ENCODE peak calls at places on chromosomes 2 and 18, in ten cellular contexts. N is endothelial cell; M is GM20000; A is type B pancreatic cell; K is WERI-Rb-1; L is HCT116; H is CD8-positive, alpha-beta T cell; U is Peyer's patch; T is epithelial cell of esophagus; C is glutamatergic neuron. J is an unnamed sample.

GRCh38 chr2:85819811-85820510 is 66.2 kb downstream of the ATOH8 start:
- DNase-seq in H (no peak), L (no peak), N (no peak), K (no peak), U (no peak), T (no peak), A (no peak), C (no peak), M (no peak), J (no peak)

GRCh38 chr18:23498877-23499570 is 4.3 kb upstream of the RMC1 start:
- DNase-seq in A (no peak), L (peak), T (peak), C (peak), U (no peak), N (peak), H (peak), M (peak), K (peak), J (peak)

GRCh38 chr2:236936446-236936940 is 149.2 kb upstream of the COPS8 start:
- DNase-seq in A (no peak), M (no peak), U (no peak), K (no peak), L (no peak), C (no peak), T (no peak), N (peak), H (no peak), J (no peak)

GRCh38 chr2:45992021-45992745 is 305.0 kb upstream of the EPAS1 start:
- DNase-seq in A (no peak), M (no peak), N (no peak), T (peak), K (no peak), C (no peak), U (peak), L (no peak), H (no peak), J (no peak)

GRCh38 chr18:36580874-36581750 is 247.7 kb downstream of the TPGS2 start:
- DNase-seq in M (no peak), A (no peak), C (no peak), U (no peak), T (peak), H (no peak), L (no peak), K (no peak), N (no peak), J (no peak)

GRCh38 chr2:11406492-11407381 is 59.2 kb downstream of the E2F6 start:
- DNase-seq in U (no peak), A (no peak), T (peak), K (no peak), H (no peak), C (no peak), M (no peak), L (no peak), N (no peak), J (no peak)

GRCh38 chr18:47929681-47930085 is 776 bp downstream of the SMAD2 start:
- DNase-seq in C (no peak), L (no peak), M (no peak), K (no peak), H (no peak), N (no peak), U (no peak), A (no peak), T (peak), J (no peak)

GRCh38 chr2:237952851-237953250 is 14.0 kb upstream of the UBE2F start:
- DNase-seq in M (no peak), H (no peak), L (no peak), N (no peak), T (no peak), A (no peak), C (no peak), K (no peak), U (no peak), J (no peak)

GRCh38 chr2:60295591-60295962 is 257.9 kb downstream of the BCL11A start:
- DNase-seq in N (no peak), C (no peak), L (no peak), H (no peak), K (peak), A (no peak), M (no peak), U (no peak), T (no peak), J (no peak)

GRCh38 chr2:201223089-201224073 is 37.0 kb upstream of the CASP8 start:
- DNase-seq in H (no peak), M (peak), K (no peak), T (no peak), N (no peak), U (no peak), A (no peak), L (no peak), C (no peak), J (no peak)

GRCh38 chr2:239326831-239327535 is 73.8 kb downstream of the HDAC4 start:
- DNase-seq in M (peak), T (peak), C (no peak), U (no peak), A (peak), K (no peak), H (peak), N (no peak), L (no peak), J (no peak)

GRCh38 chr18:23058746-23059440 is 76.4 kb upstream of the CABLES1 start:
- DNase-seq in A (no peak), N (no peak), M (no peak), K (peak), C (no peak), L (no peak), H (no peak), T (no peak), U (no peak), J (no peak)

GRCh38 chr2:120976501-120977307 is 241.0 kb downstream of the GLI2 start:
- DNase-seq in N (no peak), C (no peak), K (no peak), L (no peak), M (no peak), U (peak), H (no peak), A (no peak), T (no peak), J (no peak)

GRCh38 chr2:189613650-189614420 is 33.2 kb upstream of the SLC40A1 start:
- DNase-seq in K (no peak), C (no peak), M (no peak), A (no peak), U (no peak), H (no peak), T (peak), L (no peak), N (peak), J (no peak)

GRCh38 chr2:85755122-85756027 is 1.6 kb downstream of the ATOH8 start:
- DNase-seq in M (no peak), K (no peak), H (no peak), A (no peak), U (no peak), T (no peak), N (no peak), C (no peak), L (no peak), J (peak)

GRCh38 chr2:20322527-20323300 is 27.9 kb downstream of the PUM2 start:
- DNase-seq in C (no peak), M (no peak), U (no peak), T (no peak), A (no peak), L (no peak), K (no peak), N (no peak), H (no peak), J (no peak)

GRCh38 chr18:12656671-12657047 is 1.2 kb downstream of the SPIRE1 start:
- DNase-seq in L (no peak), M (no peak), A (no peak), N (no peak), U (no peak), K (no peak), H (no peak), T (no peak), C (no peak), J (no peak)

GRCh38 chr2:239893236-239893515 is 132.0 kb downstream of the NDUFA10 start:
- DNase-seq in M (no peak), H (no peak), N (no peak), U (no peak), T (no peak), A (no peak), C (no peak), K (no peak), L (no peak), J (no peak)

GRCh38 chr2:68428746-68429145 is 38.3 kb downstream of the FBXO48 start:
- DNase-seq in K (no peak), C (no peak), T (no peak), N (no peak), A (no peak), M (no peak), U (no peak), H (no peak), L (no peak), J (no peak)

GRCh38 chr2:202378001-202378400 is 1.9 kb downstream of the BMPR2 start:
- DNase-seq in K (no peak), H (no peak), L (no peak), C (no peak), A (no peak), M (no peak), T (peak), U (no peak), N (no peak), J (no peak)

GRCh38 chr2:19711470-19712372 is 190.1 kb downstream of the TTC32 start:
- DNase-seq in M (no peak), H (no peak), L (peak), A (no peak), U (no peak), C (no peak), T (peak), N (peak), K (no peak), J (no peak)

GRCh38 chr18:74784791-74785190 is 187.1 kb downstream of the ZNF407 start:
- DNase-seq in N (no peak), T (no peak), U (no peak), C (no peak), A (no peak), H (no peak), L (no peak), M (no peak), K (no peak), J (no peak)

GRCh38 chr2:165825041-165825440 is 31.0 kb upstream of the GALNT3 start:
- DNase-seq in U (no peak), C (no peak), K (no peak), T (peak), M (no peak), H (no peak), N (no peak), A (no peak), L (no peak), J (no peak)

GRCh38 chr2:236743623-236744280 is 174.1 kb downstream of the ACKR3 start:
- DNase-seq in C (no peak), H (no peak), T (no peak), L (no peak), U (no peak), A (no peak), K (no peak), M (no peak), N (no peak), J (no peak)

DNA sequence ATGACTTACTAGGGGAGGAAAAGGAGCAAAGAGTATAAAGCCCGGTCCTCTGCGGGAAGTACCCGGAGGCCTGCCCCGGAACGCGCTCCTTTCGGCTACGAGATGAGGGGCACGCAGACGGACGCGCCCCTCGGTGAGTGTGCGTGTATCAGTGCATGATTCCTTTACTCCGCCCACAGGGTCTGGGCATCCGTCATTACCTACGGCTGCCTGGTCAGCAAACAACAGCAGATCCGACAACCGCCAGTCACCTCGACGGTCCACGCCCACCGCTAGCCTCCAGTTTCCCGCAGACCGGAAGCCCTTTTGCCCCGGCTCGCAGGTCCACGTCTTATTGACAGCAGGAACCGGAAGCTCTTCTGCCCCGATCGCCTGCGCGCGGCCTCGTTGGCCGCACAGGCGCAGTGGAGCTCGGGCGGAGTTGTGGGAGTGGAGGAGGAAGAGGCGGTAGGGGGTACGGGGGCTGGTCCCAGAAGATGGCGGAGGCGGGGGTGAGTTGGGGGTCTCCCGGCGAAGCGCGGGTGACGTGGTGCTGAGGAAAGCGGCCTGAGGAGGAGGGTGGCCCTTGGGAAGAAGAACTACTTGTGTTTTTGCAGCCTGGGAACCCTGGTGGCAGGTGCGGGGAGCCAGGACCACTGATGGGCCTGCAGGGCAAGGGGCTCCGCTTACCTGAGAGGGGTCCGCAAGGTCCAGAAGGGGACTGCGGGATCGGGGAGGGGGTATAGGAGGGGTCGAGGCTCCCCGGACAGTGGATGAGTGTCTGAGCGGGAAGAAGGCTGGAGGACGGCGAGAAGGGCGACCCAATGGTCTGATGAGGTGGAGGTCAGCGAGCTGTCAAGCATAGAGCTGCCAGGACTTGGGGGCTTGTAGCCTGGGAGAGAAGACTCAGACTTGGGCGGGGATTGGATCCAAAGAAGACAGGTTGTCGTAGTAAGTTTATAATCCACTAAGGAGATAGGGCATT is at the start of gene INSIG2:
- DNase-seq in U (peak), A (peak), C (peak), M (peak), T (peak), K (peak), L (peak), N (peak), H (peak), J (peak)
- TF ChIP-seq CTCF in U (no peak), A (no peak), C (peak), M (no peak), T (peak), K (no peak), L (peak), N (no peak), H (no peak), J (no peak)

GRCh38 chr2:105180491-105180972 is 61.0 kb upstream of the GPR45 start:
- DNase-seq in H (no peak), K (no peak), C (no peak), U (no peak), M (no peak), T (no peak), A (no peak), N (no peak), L (no peak), J (peak)

GRCh38 chr2:105177008-105177407 is 64.5 kb upstream of the GPR45 start:
- DNase-seq in M (no peak), T (no peak), N (no peak), A (no peak), L (no peak), K (no peak), H (no peak), C (no peak), U (no peak), J (no peak)

GRCh38 chr2:105181282-105181681 is 60.3 kb upstream of the GPR45 start:
- DNase-seq in C (no peak), T (no peak), H (no peak), K (no peak), N (peak), A (no peak), L (no peak), M (no peak), U (no peak), J (no peak)

GRCh38 chr2:105177546-105178254 is 63.8 kb upstream of the GPR45 start:
- DNase-seq in U (no peak), K (no peak), M (no peak), H (no peak), T (no peak), L (no peak), A (no peak), N (no peak), C (no peak), J (no peak)

DNA sequence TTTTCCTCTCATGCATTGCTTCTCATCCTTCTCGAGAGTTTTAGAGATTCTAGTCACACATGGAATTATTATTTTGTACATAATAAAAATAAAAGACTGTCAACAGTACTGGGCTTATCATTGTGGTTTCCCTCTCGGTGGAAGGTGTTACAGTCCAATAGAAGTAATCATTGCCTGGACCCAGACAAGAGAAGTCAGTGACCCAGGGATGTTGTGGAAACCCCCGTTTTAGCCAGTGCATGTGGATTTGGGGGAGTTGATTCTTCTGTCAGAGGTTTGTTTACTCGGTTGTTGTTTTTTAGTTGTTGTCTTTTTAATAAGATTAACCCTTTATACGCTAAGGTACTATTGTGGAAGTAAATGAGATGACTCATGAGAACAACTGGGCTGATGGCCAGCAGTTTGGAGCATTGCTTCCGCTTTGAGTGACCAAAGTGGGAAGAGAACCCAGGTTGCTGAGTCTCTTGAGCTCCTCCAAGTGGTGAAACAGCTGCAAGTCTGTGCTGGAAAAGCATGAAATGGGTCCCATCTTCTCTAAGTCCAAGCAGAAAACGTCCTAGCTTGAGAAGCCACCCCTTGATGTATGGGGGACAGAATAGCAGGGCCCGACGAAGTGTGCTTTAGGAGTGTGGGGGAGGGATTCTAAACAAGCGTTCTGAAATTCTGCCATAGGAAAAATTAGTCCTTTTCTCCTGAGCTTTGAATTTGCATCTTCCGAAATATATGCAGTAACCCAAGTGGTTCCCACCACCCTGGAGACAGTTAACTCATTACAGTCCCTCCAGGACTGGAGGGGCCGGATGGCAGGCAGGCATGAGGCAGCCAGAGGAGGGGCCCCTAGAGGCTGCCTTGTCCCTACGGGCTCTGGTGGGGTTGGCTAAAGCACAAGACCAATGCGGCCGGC is 61.8 kb upstream of the GPR45 start:
- DNase-seq in U (no peak), C (no peak), L (peak), K (peak), A (no peak), H (no peak), T (peak), M (peak), N (peak), J (no peak)
- TF ChIP-seq CTCF in U (no peak), C (no peak), L (peak), K (peak), A (peak), H (no peak), T (peak), M (no peak), N (no peak), J (peak)

GRCh38 chr2:152120430-152120829 is 21.6 kb upstream of the CACNB4 start:
- DNase-seq in A (no peak), C (no peak), L (no peak), K (no peak), H (no peak), T (no peak), M (no peak), N (no peak), U (no peak), J (no peak)

DNA sequence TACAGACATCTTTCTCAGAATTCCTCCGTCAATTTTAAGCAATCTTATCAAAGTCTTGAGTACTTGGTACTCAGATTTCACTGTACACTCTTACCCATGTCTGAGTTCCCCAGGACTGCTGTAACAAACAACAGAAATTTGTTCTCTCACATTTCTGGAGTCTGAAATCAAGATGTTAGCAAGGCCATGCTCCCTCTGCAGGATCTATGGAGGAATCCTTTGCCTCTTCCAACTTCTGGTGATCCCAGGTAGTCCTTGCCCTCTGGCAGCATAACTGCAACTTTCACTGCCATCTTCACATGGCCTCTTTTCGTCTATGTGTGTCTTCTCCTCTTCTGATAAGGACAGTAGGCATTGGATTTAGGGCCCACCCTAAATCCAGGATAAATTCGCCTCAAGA is 17.1 kb upstream of the CACNB4 start:
- DNase-seq in K (no peak), L (no peak), N (no peak), A (no peak), C (no peak), T (peak), U (no peak), M (no peak), H (no peak), J (no peak)
- TF ChIP-seq CTCF in K (no peak), L (peak), N (no peak), A (no peak), C (no peak), T (peak), U (no peak), M (no peak), H (no peak), J (no peak)

GRCh38 chr2:232441147-232441651 is 14.8 kb upstream of the ALPI start:
- DNase-seq in N (no peak), T (no peak), K (peak), H (no peak), U (no peak), M (no peak), C (no peak), L (no peak), A (no peak), J (no peak)
- TF ChIP-seq CTCF in N (no peak), T (no peak), K (no peak), H (no peak), U (no peak), M (no peak), C (no peak), L (no peak), A (no peak), J (no peak)